ENCODE peak calls at places on chromosome X, in ten cellular contexts. One of them, this sample, is unnamed.

GRCh38 chrX:42694260-42694815 is 83.6 kb downstream of the PPP1R2C start:
- DNase-seq in epithelial cell of esophagus: peak
- DNase-seq in fibroblast of mammary gland: no peak
- DNase-seq in AG04449: no peak
- DNase-seq in fibroblast of pulmonary artery: no peak
- DNase-seq in choroid plexus epithelial cell: no peak
- DNase-seq in CD8-positive, alpha-beta T cell: no peak
- DNase-seq in bronchial epithelial cell: no peak
- DNase-seq in brain microvascular endothelial cell: no peak
- DNase-seq in tibial nerve: no peak
- DNase-seq in this sample: no peak

GRCh38 chrX:31708116-31708515 is 636.3 kb upstream of the FTHL17 start:
- DNase-seq in AG04449: no peak
- DNase-seq in brain microvascular endothelial cell: peak
- DNase-seq in choroid plexus epithelial cell: peak
- DNase-seq in bronchial epithelial cell: no peak
- DNase-seq in fibroblast of pulmonary artery: peak
- DNase-seq in epithelial cell of esophagus: no peak
- DNase-seq in tibial nerve: no peak
- DNase-seq in fibroblast of mammary gland: peak
- DNase-seq in CD8-positive, alpha-beta T cell: no peak
- DNase-seq in this sample: no peak

GRCh38 chrX:149074429-149074828 is 430.7 kb downstream of the IDS start:
- DNase-seq in tibial nerve: peak
- DNase-seq in bronchial epithelial cell: peak
- DNase-seq in AG04449: no peak
- DNase-seq in choroid plexus epithelial cell: peak
- DNase-seq in CD8-positive, alpha-beta T cell: no peak
- DNase-seq in brain microvascular endothelial cell: peak
- DNase-seq in fibroblast of pulmonary artery: peak
- DNase-seq in epithelial cell of esophagus: peak
- DNase-seq in fibroblast of mammary gland: peak
- DNase-seq in this sample: peak

GRCh38 chrX:69496143-69496542 is 8.0 kb upstream of the NALF2 start:
- DNase-seq in fibroblast of mammary gland: no peak
- DNase-seq in choroid plexus epithelial cell: no peak
- DNase-seq in brain microvascular endothelial cell: no peak
- DNase-seq in bronchial epithelial cell: no peak
- DNase-seq in tibial nerve: no peak
- DNase-seq in epithelial cell of esophagus: no peak
- DNase-seq in CD8-positive, alpha-beta T cell: no peak
- DNase-seq in fibroblast of pulmonary artery: no peak
- DNase-seq in AG04449: no peak
- DNase-seq in this sample: no peak

GRCh38 chrX:9912341-9912740 is 54.8 kb upstream of the CLDN34 start:
- DNase-seq in CD8-positive, alpha-beta T cell: no peak
- DNase-seq in brain microvascular endothelial cell: no peak
- DNase-seq in fibroblast of mammary gland: no peak
- DNase-seq in fibroblast of pulmonary artery: peak
- DNase-seq in choroid plexus epithelial cell: no peak
- DNase-seq in tibial nerve: no peak
- DNase-seq in bronchial epithelial cell: peak
- DNase-seq in epithelial cell of esophagus: peak
- DNase-seq in AG04449: no peak
- DNase-seq in this sample: no peak

GRCh38 chrX:2628751-2629315 is 62.3 kb upstream of the CD99 start:
- DNase-seq in bronchial epithelial cell: no peak
- DNase-seq in fibroblast of mammary gland: no peak
- DNase-seq in tibial nerve: no peak
- DNase-seq in brain microvascular endothelial cell: no peak
- DNase-seq in choroid plexus epithelial cell: no peak
- DNase-seq in CD8-positive, alpha-beta T cell: no peak
- DNase-seq in AG04449: no peak
- DNase-seq in epithelial cell of esophagus: no peak
- DNase-seq in fibroblast of pulmonary artery: no peak
- DNase-seq in this sample: no peak

GRCh38 chrX:33725556-33726232 is 406.4 kb downstream of the FAM47A start:
- DNase-seq in choroid plexus epithelial cell: peak
- DNase-seq in fibroblast of mammary gland: no peak
- DNase-seq in epithelial cell of esophagus: peak
- DNase-seq in CD8-positive, alpha-beta T cell: no peak
- DNase-seq in AG04449: no peak
- DNase-seq in bronchial epithelial cell: peak
- DNase-seq in fibroblast of pulmonary artery: peak
- DNase-seq in brain microvascular endothelial cell: peak
- DNase-seq in tibial nerve: no peak
- DNase-seq in this sample: peak

GRCh38 chrX:40966204-40966820 is 118.9 kb upstream of the USP9X start:
- DNase-seq in epithelial cell of esophagus: peak
- DNase-seq in brain microvascular endothelial cell: no peak
- DNase-seq in fibroblast of pulmonary artery: no peak
- DNase-seq in bronchial epithelial cell: peak
- DNase-seq in fibroblast of mammary gland: no peak
- DNase-seq in tibial nerve: no peak
- DNase-seq in CD8-positive, alpha-beta T cell: no peak
- DNase-seq in AG04449: no peak
- DNase-seq in choroid plexus epithelial cell: no peak
- DNase-seq in this sample: no peak

GRCh38 chrX:2423293-2423692 is 77.5 kb downstream of the DHRSX start:
- DNase-seq in AG04449: no peak
- DNase-seq in CD8-positive, alpha-beta T cell: no peak
- DNase-seq in tibial nerve: no peak
- DNase-seq in brain microvascular endothelial cell: peak
- DNase-seq in fibroblast of mammary gland: peak
- DNase-seq in choroid plexus epithelial cell: peak
- DNase-seq in epithelial cell of esophagus: peak
- DNase-seq in fibroblast of pulmonary artery: peak
- DNase-seq in bronchial epithelial cell: peak
- DNase-seq in this sample: no peak

GRCh38 chrX:153722704-153723350 is 1.4 kb downstream of the BCAP31 start:
- DNase-seq in fibroblast of mammary gland: peak
- DNase-seq in bronchial epithelial cell: peak
- DNase-seq in choroid plexus epithelial cell: no peak
- DNase-seq in fibroblast of pulmonary artery: no peak
- DNase-seq in AG04449: no peak
- DNase-seq in epithelial cell of esophagus: peak
- DNase-seq in tibial nerve: no peak
- DNase-seq in CD8-positive, alpha-beta T cell: no peak
- DNase-seq in brain microvascular endothelial cell: no peak
- DNase-seq in this sample: no peak

DNA sequence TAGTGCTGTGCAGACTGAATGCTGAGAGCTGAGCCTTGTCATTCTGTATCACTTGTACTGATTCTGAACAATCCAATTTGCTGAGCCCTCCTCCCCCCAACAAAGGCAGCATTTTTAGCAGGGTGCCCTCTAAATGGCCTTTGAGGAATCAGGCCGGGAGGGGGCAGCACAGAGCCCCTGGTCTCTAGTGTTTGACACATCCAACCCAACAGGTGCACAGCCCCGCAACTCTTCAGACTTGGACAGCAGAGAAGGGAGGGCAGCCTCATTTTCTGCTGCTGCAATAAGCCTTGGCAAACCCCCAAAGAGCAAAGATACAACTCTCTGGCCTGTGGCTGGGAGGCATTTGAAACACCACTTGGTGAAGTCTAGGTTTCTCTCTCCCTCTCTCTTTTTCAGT is 3.4 kb downstream of the ATP1B4 start:
- DNase-seq in CD8-positive, alpha-beta T cell: peak
- DNase-seq in AG04449: no peak
- DNase-seq in choroid plexus epithelial cell: peak
- DNase-seq in fibroblast of pulmonary artery: peak
- DNase-seq in tibial nerve: peak
- DNase-seq in epithelial cell of esophagus: peak
- DNase-seq in fibroblast of mammary gland: peak
- DNase-seq in brain microvascular endothelial cell: no peak
- DNase-seq in bronchial epithelial cell: no peak
- DNase-seq in this sample: peak
- TF ChIP-seq CTCF in CD8-positive, alpha-beta T cell: peak
- TF ChIP-seq CTCF in AG04449: peak
- TF ChIP-seq CTCF in choroid plexus epithelial cell: peak
- TF ChIP-seq CTCF in fibroblast of pulmonary artery: peak
- TF ChIP-seq CTCF in tibial nerve: no peak
- TF ChIP-seq CTCF in epithelial cell of esophagus: peak
- TF ChIP-seq CTCF in fibroblast of mammary gland: peak
- TF ChIP-seq CTCF in brain microvascular endothelial cell: peak
- TF ChIP-seq CTCF in bronchial epithelial cell: peak
- TF ChIP-seq CTCF in this sample: peak

GRCh38 chrX:51182545-51182944 is 150.1 kb upstream of the NUDT10 start:
- DNase-seq in bronchial epithelial cell: no peak
- DNase-seq in epithelial cell of esophagus: no peak
- DNase-seq in choroid plexus epithelial cell: no peak
- DNase-seq in fibroblast of pulmonary artery: no peak
- DNase-seq in brain microvascular endothelial cell: no peak
- DNase-seq in AG04449: no peak
- DNase-seq in fibroblast of mammary gland: no peak
- DNase-seq in tibial nerve: no peak
- DNase-seq in CD8-positive, alpha-beta T cell: no peak
- DNase-seq in this sample: no peak
- TF ChIP-seq CTCF in bronchial epithelial cell: no peak
- TF ChIP-seq CTCF in epithelial cell of esophagus: no peak
- TF ChIP-seq CTCF in choroid plexus epithelial cell: no peak
- TF ChIP-seq CTCF in fibroblast of pulmonary artery: no peak
- TF ChIP-seq CTCF in brain microvascular endothelial cell: no peak
- TF ChIP-seq CTCF in AG04449: no peak
- TF ChIP-seq CTCF in fibroblast of mammary gland: no peak
- TF ChIP-seq CTCF in tibial nerve: no peak
- TF ChIP-seq CTCF in CD8-positive, alpha-beta T cell: no peak
- TF ChIP-seq CTCF in this sample: peak

DNA sequence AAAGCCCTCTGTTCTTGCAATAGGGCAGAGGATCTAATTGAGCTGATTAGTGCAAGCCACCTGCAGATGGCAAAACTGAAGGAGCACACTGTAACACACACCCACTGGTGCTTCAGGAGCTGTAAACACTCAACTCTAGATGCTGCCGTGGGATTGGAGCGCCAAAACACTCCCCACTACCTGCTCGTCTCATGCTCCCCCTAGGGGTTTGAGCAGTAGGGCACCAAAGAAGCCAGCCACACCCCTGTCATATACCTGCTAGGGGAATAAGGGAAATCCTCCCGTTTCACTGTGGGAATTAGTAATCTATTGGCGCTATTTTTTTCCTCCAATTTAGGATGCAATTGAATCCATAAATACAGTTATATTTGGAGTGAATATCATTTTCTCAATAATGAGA is 360.2 kb downstream of the GLUD2 start:
- DNase-seq in brain microvascular endothelial cell: no peak
- DNase-seq in AG04449: no peak
- DNase-seq in bronchial epithelial cell: no peak
- DNase-seq in choroid plexus epithelial cell: no peak
- DNase-seq in fibroblast of pulmonary artery: no peak
- DNase-seq in CD8-positive, alpha-beta T cell: no peak
- DNase-seq in epithelial cell of esophagus: no peak
- DNase-seq in tibial nerve: no peak
- DNase-seq in fibroblast of mammary gland: no peak
- DNase-seq in this sample: no peak
- TF ChIP-seq CTCF in brain microvascular endothelial cell: no peak
- TF ChIP-seq CTCF in AG04449: no peak
- TF ChIP-seq CTCF in bronchial epithelial cell: no peak
- TF ChIP-seq CTCF in choroid plexus epithelial cell: no peak
- TF ChIP-seq CTCF in fibroblast of pulmonary artery: no peak
- TF ChIP-seq CTCF in CD8-positive, alpha-beta T cell: no peak
- TF ChIP-seq CTCF in epithelial cell of esophagus: no peak
- TF ChIP-seq CTCF in tibial nerve: no peak
- TF ChIP-seq CTCF in fibroblast of mammary gland: no peak
- TF ChIP-seq CTCF in this sample: no peak

GRCh38 chrX:19543020-19543715 is 27.9 kb upstream of the MAP3K15 start:
- DNase-seq in CD8-positive, alpha-beta T cell: no peak
- DNase-seq in brain microvascular endothelial cell: no peak
- DNase-seq in fibroblast of pulmonary artery: no peak
- DNase-seq in bronchial epithelial cell: no peak
- DNase-seq in epithelial cell of esophagus: no peak
- DNase-seq in choroid plexus epithelial cell: no peak
- DNase-seq in tibial nerve: no peak
- DNase-seq in fibroblast of mammary gland: no peak
- DNase-seq in AG04449: no peak
- DNase-seq in this sample: no peak

GRCh38 chrX:19541931-19542330 is 26.6 kb upstream of the MAP3K15 start:
- DNase-seq in tibial nerve: no peak
- DNase-seq in AG04449: no peak
- DNase-seq in fibroblast of pulmonary artery: no peak
- DNase-seq in bronchial epithelial cell: no peak
- DNase-seq in epithelial cell of esophagus: no peak
- DNase-seq in brain microvascular endothelial cell: no peak
- DNase-seq in fibroblast of mammary gland: no peak
- DNase-seq in CD8-positive, alpha-beta T cell: no peak
- DNase-seq in choroid plexus epithelial cell: no peak
- DNase-seq in this sample: no peak

GRCh38 chrX:19541196-19541595 is 25.9 kb upstream of the MAP3K15 start:
- DNase-seq in fibroblast of mammary gland: no peak
- DNase-seq in CD8-positive, alpha-beta T cell: no peak
- DNase-seq in epithelial cell of esophagus: no peak
- DNase-seq in fibroblast of pulmonary artery: no peak
- DNase-seq in brain microvascular endothelial cell: no peak
- DNase-seq in tibial nerve: no peak
- DNase-seq in bronchial epithelial cell: no peak
- DNase-seq in choroid plexus epithelial cell: no peak
- DNase-seq in AG04449: no peak
- DNase-seq in this sample: no peak

GRCh38 chrX:19539665-19540064 is 24.4 kb upstream of the MAP3K15 start:
- DNase-seq in fibroblast of pulmonary artery: no peak
- DNase-seq in fibroblast of mammary gland: no peak
- DNase-seq in bronchial epithelial cell: no peak
- DNase-seq in CD8-positive, alpha-beta T cell: no peak
- DNase-seq in brain microvascular endothelial cell: no peak
- DNase-seq in tibial nerve: no peak
- DNase-seq in epithelial cell of esophagus: no peak
- DNase-seq in choroid plexus epithelial cell: no peak
- DNase-seq in AG04449: no peak
- DNase-seq in this sample: no peak

GRCh38 chrX:19540076-19540475 is 24.8 kb upstream of the MAP3K15 start:
- DNase-seq in bronchial epithelial cell: no peak
- DNase-seq in fibroblast of mammary gland: no peak
- DNase-seq in epithelial cell of esophagus: no peak
- DNase-seq in tibial nerve: no peak
- DNase-seq in choroid plexus epithelial cell: no peak
- DNase-seq in fibroblast of pulmonary artery: no peak
- DNase-seq in CD8-positive, alpha-beta T cell: no peak
- DNase-seq in brain microvascular endothelial cell: no peak
- DNase-seq in AG04449: no peak
- DNase-seq in this sample: no peak
- TF ChIP-seq CTCF in bronchial epithelial cell: no peak
- TF ChIP-seq CTCF in fibroblast of mammary gland: no peak
- TF ChIP-seq CTCF in epithelial cell of esophagus: no peak
- TF ChIP-seq CTCF in tibial nerve: no peak
- TF ChIP-seq CTCF in choroid plexus epithelial cell: no peak
- TF ChIP-seq CTCF in fibroblast of pulmonary artery: no peak
- TF ChIP-seq CTCF in CD8-positive, alpha-beta T cell: no peak
- TF ChIP-seq CTCF in brain microvascular endothelial cell: no peak
- TF ChIP-seq CTCF in AG04449: no peak
- TF ChIP-seq CTCF in this sample: no peak